ENCODE peak calls at places on chromosomes 12 and 14, in eight cellular contexts. K is A549; F is hepatocyte; J is MM.1S; I is CD4-positive, alpha-beta T cell; N is heart left ventricle; A is foreskin keratinocyte; T is kidney. C is an unnamed sample.
A peak's percentile ranks its signal among the peaks of the same experiment; 100 is the strongest.

GRCh38 chr12:19576421-19576925 is 137.2 kb downstream of the AEBP2 start:
- DNase-seq in T (no peak), F (no peak), N (no peak), K (no peak), J (no peak), I (no peak), A (no peak), C (no peak)

GRCh38 chr14:74444866-74445265 is 18.9 kb upstream of the SYNDIG1L start:
- DNase-seq in N (no peak), F (no peak), T (no peak), A (peak; percentile 9), J (no peak), I (no peak), K (no peak), C (no peak)

GRCh38 chr14:88322505-88323085 is 474 bp downstream of the KCNK10 start:
- DNase-seq in T (no peak), F (no peak), A (peak; percentile 27), N (no peak), K (no peak), J (no peak), I (no peak), C (no peak)

GRCh38 chr12:2688381-2688881 is 106.3 kb upstream of the FKBP4 start:
- DNase-seq in F (no peak), K (no peak), A (no peak), J (no peak), I (no peak), T (peak; percentile 74), N (no peak), C (no peak)

GRCh38 chr14:71716371-71716770 is 215.9 kb upstream of the RGS6 start:
- DNase-seq in T (no peak), J (no peak), F (no peak), K (no peak), N (no peak), A (no peak), I (no peak), C (no peak)

GRCh38 chr14:65824285-65824977 is 411.9 kb downstream of the FUT8 start:
- DNase-seq in N (peak; percentile 41), I (peak; percentile 40), J (peak; percentile 40), A (peak; percentile 43), K (peak; percentile 58), T (no peak), F (peak; percentile 85), C (no peak)

GRCh38 chr14:89473979-89474378 is 56.9 kb upstream of the FOXN3 start:
- DNase-seq in A (no peak), J (no peak), N (no peak), K (no peak), T (no peak), F (no peak), I (no peak), C (no peak)

GRCh38 chr14:41586237-41586636 is 20.4 kb upstream of the LRFN5 start:
- DNase-seq in T (no peak), I (no peak), A (no peak), K (no peak), J (no peak), F (no peak), N (no peak), C (no peak)

GRCh38 chr14:70808402-70809237 is 693 bp downstream of the MAP3K9 start:
- DNase-seq in K (peak; percentile 44), J (peak; percentile 9), I (no peak), N (peak; percentile 31), A (no peak), T (peak; percentile 82), F (peak; percentile 63), C (no peak)

GRCh38 chr12:116594325-116595038 is 35.3 kb downstream of the MAP1LC3B2 start:
- DNase-seq in A (no peak), F (no peak), N (peak; percentile 49), I (peak; percentile 14), K (no peak), J (no peak), T (no peak), C (no peak)

GRCh38 chr14:85317491-85318021 is 212.4 kb upstream of the FLRT2 start:
- DNase-seq in F (no peak), J (no peak), N (no peak), A (peak; percentile 58), K (no peak), T (no peak), I (no peak), C (no peak)

GRCh38 chr12:50249464-50250229 is 33.7 kb downstream of the LIMA1 start:
- DNase-seq in I (no peak), T (no peak), F (no peak), J (no peak), N (no peak), K (no peak), A (peak; percentile 34), C (no peak)

GRCh38 chr14:95361373-95362179 is 41.9 kb upstream of the CLMN start:
- DNase-seq in F (peak; percentile 52), T (no peak), N (peak; percentile 53), J (peak; percentile 7), K (peak; percentile 25), A (peak; percentile 26), I (no peak), C (no peak)

GRCh38 chr12:78240827-78241226 is 410.1 kb downstream of the NAV3 start:
- DNase-seq in K (no peak), J (no peak), F (no peak), I (no peak), T (no peak), N (no peak), A (no peak), C (no peak)

GRCh38 chr14:68665792-68666195 is 127.1 kb downstream of the ZFP36L1 start:
- DNase-seq in J (no peak), K (no peak), F (no peak), N (no peak), T (no peak), I (no peak), A (no peak), C (no peak)
- H3K27ac ChIP-seq in J (no peak overlapping the region), K (no peak overlapping the region), F (peak overlapping the region; percentile 83), N (peak overlapping the region; percentile 18), T (peak overlapping the region; percentile 29), I (no peak overlapping the region), A (no peak overlapping the region), C (no peak overlapping the region)

GRCh38 chr12:90246673-90247072 is 538.0 kb upstream of the ATP2B1 start:
- DNase-seq in J (no peak), I (no peak), F (no peak), A (no peak), N (no peak), K (no peak), T (no peak), C (no peak)

GRCh38 chr12:90253142-90253541 is 544.5 kb upstream of the ATP2B1 start:
- DNase-seq in I (no peak), J (peak; percentile 21), T (no peak), A (no peak), K (no peak), N (no peak), F (no peak), C (no peak)

GRCh38 chr12:90250766-90251165 is 542.1 kb upstream of the ATP2B1 start:
- DNase-seq in T (no peak), N (peak; percentile 56), K (no peak), I (no peak), J (peak; percentile 63), F (no peak), A (no peak), C (no peak)

GRCh38 chr12:90253674-90254181 is 545.1 kb upstream of the ATP2B1 start:
- DNase-seq in N (peak; percentile 46), I (peak; percentile 2), K (no peak), T (peak; percentile 75), F (peak; percentile 49), A (peak; percentile 95), J (peak; percentile 97), C (peak; percentile 82)

GRCh38 chr12:90250041-90250440 is 541.4 kb upstream of the ATP2B1 start:
- DNase-seq in K (no peak), F (no peak), A (peak; percentile 27), T (no peak), N (no peak), J (no peak), I (no peak), C (no peak)
- H3K27ac ChIP-seq in K (no peak overlapping the region), F (no peak overlapping the region), A (no peak overlapping the region), T (no peak overlapping the region), N (peak overlapping the region; percentile 16), J (no peak overlapping the region), I (no peak overlapping the region), C (no peak overlapping the region)

DNA sequence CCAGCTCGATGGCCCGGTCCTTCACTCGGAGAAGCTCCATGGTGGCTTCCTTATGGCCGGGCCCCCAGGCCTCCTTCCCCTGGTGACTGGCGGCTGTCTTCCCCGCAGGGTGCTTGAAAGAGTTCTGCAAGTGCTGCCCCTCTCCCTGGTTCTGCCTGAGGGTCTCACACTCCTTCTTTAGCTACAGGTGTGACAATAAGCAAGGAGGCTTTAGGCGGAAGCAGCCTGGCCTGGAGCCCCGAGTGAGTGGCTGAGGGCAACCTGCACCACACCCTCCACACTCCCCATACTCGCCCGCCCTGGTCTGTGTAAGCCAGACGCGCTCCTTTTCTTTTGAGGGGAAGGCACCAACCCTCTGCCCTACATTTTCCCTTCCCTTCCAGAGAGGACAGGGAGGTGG is 62.5 kb upstream of the GPR68 start:
- DNase-seq in N (no peak), I (no peak), T (peak; percentile 55), A (no peak), F (no peak), K (no peak), J (no peak), C (no peak)
- H3K27ac ChIP-seq in N (no peak overlapping the region), I (no peak overlapping the region), T (no peak overlapping the region), A (no peak overlapping the region), F (no peak overlapping the region), K (no peak overlapping the region), J (no peak overlapping the region), C (no peak overlapping the region)

GRCh38 chr12:95099270-95099790 is 25.9 kb upstream of the NR2C1 start:
- DNase-seq in I (no peak), A (no peak), T (no peak), F (no peak), N (no peak), J (no peak), K (no peak), C (no peak)
- H3K27ac ChIP-seq in I (no peak overlapping the region), A (no peak overlapping the region), T (no peak overlapping the region), F (peak overlapping the region; percentile 80), N (no peak overlapping the region), J (no peak overlapping the region), K (no peak overlapping the region), C (peak overlapping the region; percentile 55)

DNA sequence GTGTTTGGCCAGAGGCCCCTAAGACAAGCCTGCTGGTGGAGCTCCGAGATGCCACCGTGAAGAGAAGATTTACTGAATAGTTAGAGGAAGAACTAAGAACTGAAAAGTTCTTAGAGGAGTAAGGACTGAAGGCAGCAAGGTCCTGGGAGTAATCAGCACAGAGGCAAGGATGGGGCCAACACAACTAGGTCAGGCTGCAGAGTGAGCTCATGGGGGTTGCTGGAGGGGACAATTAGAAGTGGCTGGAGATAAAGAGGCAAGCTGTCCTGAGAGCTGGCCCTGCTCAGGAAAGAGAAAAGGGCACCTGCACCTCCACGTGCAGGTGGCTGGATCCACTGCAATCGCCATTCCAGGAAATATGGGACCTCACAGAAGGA is 52.7 kb downstream of the NFKBIA start:
- DNase-seq in K (no peak), F (no peak), A (no peak), I (no peak), T (no peak), N (no peak), J (no peak), C (no peak)
- H3K27ac ChIP-seq in K (peak overlapping the region; percentile 60), F (no peak overlapping the region), A (no peak overlapping the region), I (no peak overlapping the region), T (no peak overlapping the region), N (no peak overlapping the region), J (no peak overlapping the region), C (no peak overlapping the region)

DNA sequence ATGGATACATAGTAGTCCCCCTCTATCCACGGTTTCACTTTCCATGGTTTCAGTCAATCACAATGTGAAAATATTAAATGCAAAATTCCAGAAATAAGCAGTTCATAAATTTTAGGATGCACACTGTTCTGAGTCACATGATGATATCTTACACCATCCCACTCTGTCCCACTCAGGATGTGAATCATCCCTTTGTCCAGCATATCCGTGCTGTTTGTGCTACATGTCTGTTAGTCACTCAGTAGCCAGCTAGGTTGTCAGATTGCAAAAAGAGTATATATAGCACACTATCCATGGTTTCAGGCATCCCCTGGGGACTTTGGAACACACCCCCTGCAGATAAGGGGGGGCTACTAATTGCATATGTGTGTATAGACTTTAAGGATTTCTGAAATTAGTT is 8.1 kb upstream of the NAA30 start:
- DNase-seq in F (no peak), K (no peak), A (peak; percentile 82), J (no peak), N (no peak), T (no peak), I (no peak), C (peak; percentile 46)
- H3K27ac ChIP-seq in F (no peak overlapping the region), K (no peak overlapping the region), A (no peak overlapping the region), J (no peak overlapping the region), N (no peak overlapping the region), T (no peak overlapping the region), I (no peak overlapping the region), C (peak overlapping the region; percentile 42)

C was measured in epithelial cell of prostate.